ENCODE peak calls at places on chromosomes 2 and 18, in ten cellular contexts. R is brain microvascular endothelial cell; D is left cardiac atrium; M is GM23338; H is glomerular endothelial cell; Z is RKO; F is KBM-7; O is stimulated activated CD8-positive, alpha-beta memory T cell treated with anti-CD3 and anti-CD28 coated beads, Interleukin-15, amount 100 ng/mL, for 24 hours; J is GM10248; G is stimulated activated CD4-positive, alpha-beta T cell treated with anti-CD3 and anti-CD28 coated beads, TNF-alpha, amount 100 ng/mL, for 4 hours. Y is an unnamed sample.

GRCh38 chr2:237706257-237706656 is 78.9 kb downstream of the LRRFIP1 start:
- DNase-seq in D (no peak), H (no peak), R (no peak), Z (no peak), F (no peak), G (no peak), O (no peak), M (no peak), J (no peak), Y (no peak)

GRCh38 chr2:21819475-21819874 is 695.7 kb downstream of the TDRD15 start:
- DNase-seq in G (no peak), Z (no peak), O (no peak), F (no peak), D (no peak), J (no peak), H (no peak), R (peak; percentile 47), M (no peak), Y (no peak)

GRCh38 chr18:36378194-36378593 is 80.7 kb downstream of the FHOD3 start:
- DNase-seq in M (no peak), F (no peak), R (no peak), H (no peak), Z (no peak), D (no peak), J (no peak), G (no peak), O (no peak), Y (no peak)

GRCh38 chr2:69917854-69918253 is 2.9 kb downstream of the MXD1 start:
- DNase-seq in J (no peak), M (no peak), H (peak; percentile 88), G (no peak), Z (peak; percentile 97), F (peak; percentile 28), D (peak; percentile 44), R (peak; percentile 74), O (no peak), Y (no peak)

GRCh38 chr2:80086831-80087230 is 217.7 kb downstream of the LRRTM1 start:
- DNase-seq in F (no peak), M (peak; percentile 5), H (no peak), Z (no peak), R (no peak), G (no peak), J (no peak), D (no peak), O (no peak), Y (no peak)

GRCh38 chr2:64142817-64143153 is 1.4 kb downstream of the PELI1 start:
- DNase-seq in D (no peak), M (no peak), G (no peak), R (no peak), O (no peak), F (no peak), H (no peak), J (no peak), Z (peak; percentile 38), Y (no peak)

GRCh38 chr2:135256531-135257258 is 204.6 kb downstream of the RAB3GAP1 start:
- DNase-seq in D (no peak), R (peak; percentile 4), M (peak; percentile 4), O (no peak), H (no peak), G (no peak), J (no peak), Z (peak; percentile 10), F (no peak), Y (no peak)

GRCh38 chr2:29749041-29749440 is 172.3 kb downstream of the ALK start:
- DNase-seq in H (no peak), M (no peak), Z (no peak), R (no peak), J (peak; percentile 18), O (no peak), D (no peak), F (no peak), G (no peak), Y (no peak)

GRCh38 chr18:59700535-59700967 is 3.3 kb upstream of the CCBE1 start:
- DNase-seq in Z (no peak), R (no peak), O (no peak), M (no peak), G (no peak), F (no peak), H (no peak), J (no peak), D (no peak), Y (no peak)

GRCh38 chr2:112092286-112093041 is 37.4 kb downstream of the TMEM87B start:
- DNase-seq in Z (no peak), H (no peak), G (no peak), D (no peak), M (peak; percentile 3), F (no peak), O (no peak), J (no peak), R (peak; percentile 67), Y (no peak)

GRCh38 chr2:21395366-21395765 is 271.6 kb downstream of the TDRD15 start:
- DNase-seq in R (no peak), G (no peak), O (no peak), M (peak; percentile 4), D (no peak), F (no peak), Z (peak; percentile 9), H (no peak), J (no peak), Y (peak; percentile 77)

GRCh38 chr2:8258406-8258805 is 423.4 kb upstream of the ID2 start:
- DNase-seq in R (peak; percentile 47), D (no peak), F (no peak), M (no peak), H (no peak), Z (no peak), G (no peak), J (no peak), O (no peak), Y (no peak)

GRCh38 chr18:43271593-43272432 is 5.5 kb downstream of the SYT4 start:
- DNase-seq in F (peak; percentile 47), J (peak; percentile 17), O (no peak), D (no peak), R (peak; percentile 58), M (peak; percentile 67), G (no peak), H (peak; percentile 31), Z (peak; percentile 50), Y (peak; percentile 47)

GRCh38 chr2:201257381-201257940 is 2.9 kb upstream of the CASP8 start:
- DNase-seq in J (peak; percentile 59), R (no peak), D (peak; percentile 40), H (no peak), M (no peak), G (no peak), O (no peak), F (peak; percentile 94), Z (no peak), Y (peak; percentile 53)

GRCh38 chr2:41737888-41738287 is 309.9 kb upstream of the PKDCC start:
- DNase-seq in H (no peak), R (peak; percentile 18), O (no peak), D (no peak), M (no peak), F (no peak), J (no peak), Z (no peak), G (no peak), Y (no peak)

GRCh38 chr2:160109939-160110673 is 47.7 kb upstream of the PLA2R1 start:
- DNase-seq in H (peak; percentile 47), D (peak; percentile 60), G (peak; percentile 2), R (peak; percentile 66), Z (peak; percentile 54), O (no peak), J (peak; percentile 52), M (peak; percentile 84), F (peak; percentile 65), Y (peak; percentile 84)

GRCh38 chr2:173185437-173185836 is 109.8 kb downstream of the MAP3K20 start:
- DNase-seq in G (no peak), O (no peak), M (no peak), F (no peak), J (no peak), Z (no peak), D (no peak), R (no peak), H (no peak), Y (no peak)

GRCh38 chr18:29164020-29164706 is 987.2 kb upstream of the CDH2 start:
- DNase-seq in F (no peak), G (no peak), J (no peak), O (no peak), Z (peak; percentile 95), R (peak; percentile 70), M (no peak), H (peak; percentile 82), D (no peak), Y (peak; percentile 26)

GRCh38 chr18:3248670-3249359 is 1.2 kb downstream of the MYL12A start:
- DNase-seq in D (no peak), Z (peak; percentile 82), G (no peak), H (no peak), R (no peak), F (peak; percentile 56), O (no peak), J (peak; percentile 42), M (no peak), Y (no peak)

GRCh38 chr2:133838642-133839370 is 270.5 kb upstream of the NCKAP5 start:
- DNase-seq in M (no peak), F (no peak), Z (no peak), D (no peak), H (no peak), J (no peak), R (no peak), O (no peak), G (no peak), Y (no peak)

GRCh38 chr2:99255491-99256318 is at the start of gene LYG2:
- DNase-seq in G (no peak), J (no peak), D (no peak), F (peak; percentile 89), R (no peak), O (no peak), Z (no peak), M (no peak), H (no peak), Y (no peak)

GRCh38 chr2:142280846-142281245 is 150.0 kb upstream of the LRP1B start:
- DNase-seq in J (no peak), H (no peak), R (no peak), M (peak; percentile 36), G (no peak), F (no peak), Z (no peak), O (no peak), D (no peak), Y (no peak)

GRCh38 chr2:216340280-216340631 is 32.0 kb downstream of the MARCHF4 start:
- DNase-seq in F (no peak), G (no peak), D (no peak), R (no peak), Z (no peak), O (no peak), J (no peak), H (no peak), M (no peak), Y (no peak)

GRCh38 chr2:8796878-8797550 is 40.4 kb downstream of the KIDINS220 start:
- DNase-seq in D (no peak), R (no peak), Z (no peak), J (peak; percentile 29), F (no peak), O (no peak), H (no peak), G (no peak), M (no peak), Y (no peak)

GRCh38 chr2:71930073-71930681 is 217.5 kb downstream of the CYP26B1 start:
- DNase-seq in R (no peak), G (no peak), M (no peak), O (no peak), F (no peak), Z (no peak), D (no peak), J (peak; percentile 7), H (no peak), Y (no peak)

GRCh38 chr2:39050109-39050508 is 70.7 kb downstream of the SOS1 start:
- DNase-seq in R (no peak), H (no peak), G (no peak), D (no peak), O (no peak), M (no peak), Z (no peak), F (no peak), J (no peak), Y (no peak)

GRCh38 chr2:174931724-174932123 is 73.5 kb downstream of the CHN1 start:
- DNase-seq in G (no peak), O (no peak), F (no peak), D (no peak), M (peak; percentile 40), R (peak; percentile 71), J (no peak), H (no peak), Z (peak; percentile 11), Y (no peak)

GRCh38 chr2:36371963-36372391 is 16.4 kb downstream of the CRIM1 start:
- DNase-seq in O (no peak), G (no peak), Z (peak; percentile 56), J (no peak), H (peak; percentile 81), M (peak; percentile 80), R (no peak), D (no peak), F (no peak), Y (no peak)